ENCODE peak calls at places on chromosomes 11 and 22, in four cellular contexts. One of them, this sample, is unnamed.

GRCh38 chr11:3989891-3990290 is 104.7 kb upstream of the RRM1 start:
- DNase-seq in NCI-H774: no peak
- DNase-seq in posterior vena cava: no peak
- DNase-seq in skeletal muscle cell: no peak
- DNase-seq in this sample: no peak

GRCh38 chr11:107705027-107705426 is 6.8 kb downstream of the SLN start:
- DNase-seq in NCI-H774: no peak
- DNase-seq in posterior vena cava: no peak
- DNase-seq in skeletal muscle cell: peak; percentile 88
- DNase-seq in this sample: peak; percentile 99

GRCh38 chr11:102829671-102830070 is 13.7 kb downstream of the MMP3 start:
- DNase-seq in NCI-H774: no peak
- DNase-seq in posterior vena cava: no peak
- DNase-seq in skeletal muscle cell: no peak
- DNase-seq in this sample: no peak

GRCh38 chr11:83521647-83522596 is 235.8 kb upstream of the CCDC90B start:
- DNase-seq in NCI-H774: peak; percentile 7
- DNase-seq in posterior vena cava: no peak
- DNase-seq in skeletal muscle cell: no peak
- DNase-seq in this sample: peak; percentile 10

GRCh38 chr11:17076517-17077239 is 789 bp downstream of the RPS13 start:
- DNase-seq in NCI-H774: no peak
- DNase-seq in posterior vena cava: no peak
- DNase-seq in skeletal muscle cell: no peak
- DNase-seq in this sample: peak; percentile 2

GRCh38 chr22:20981787-20982562 is at the start of gene LZTR1:
- DNase-seq in NCI-H774: peak; percentile 35
- DNase-seq in posterior vena cava: peak; percentile 96
- DNase-seq in skeletal muscle cell: peak; percentile 54
- DNase-seq in this sample: peak; percentile 63

GRCh38 chr22:46674367-46674781 is 54.2 kb downstream of the GRAMD4 start:
- DNase-seq in NCI-H774: no peak
- DNase-seq in posterior vena cava: peak; percentile 92
- DNase-seq in skeletal muscle cell: no peak
- DNase-seq in this sample: no peak

GRCh38 chr11:102313225-102313940 is 3.9 kb upstream of the BIRC3 start:
- DNase-seq in NCI-H774: peak; percentile 46
- DNase-seq in posterior vena cava: no peak
- DNase-seq in skeletal muscle cell: no peak
- DNase-seq in this sample: no peak

GRCh38 chr11:69950120-69950519 is 128.0 kb upstream of the ANO1 start:
- DNase-seq in NCI-H774: no peak
- DNase-seq in posterior vena cava: peak; percentile 60
- DNase-seq in skeletal muscle cell: no peak
- DNase-seq in this sample: no peak

GRCh38 chr22:25383278-25383820 is 163.9 kb downstream of the CRYBB2 start:
- DNase-seq in NCI-H774: no peak
- DNase-seq in posterior vena cava: no peak
- DNase-seq in skeletal muscle cell: no peak
- DNase-seq in this sample: no peak

GRCh38 chr11:86632499-86633269 is 39.7 kb downstream of the ME3 start:
- DNase-seq in NCI-H774: no peak
- DNase-seq in posterior vena cava: peak; percentile 83
- DNase-seq in skeletal muscle cell: peak; percentile 96
- DNase-seq in this sample: peak; percentile 96

GRCh38 chr11:124717786-124718634 is 21.7 kb upstream of the NRGN start:
- DNase-seq in NCI-H774: no peak
- DNase-seq in posterior vena cava: peak; percentile 79
- DNase-seq in skeletal muscle cell: no peak
- DNase-seq in this sample: peak; percentile 34

GRCh38 chr11:126613272-126613671 is 257.8 kb downstream of the ST3GAL4 start:
- DNase-seq in NCI-H774: no peak
- DNase-seq in posterior vena cava: no peak
- DNase-seq in skeletal muscle cell: no peak
- DNase-seq in this sample: no peak

GRCh38 chr22:44972363-44973083 is 37.3 kb downstream of the PHF21B start:
- DNase-seq in NCI-H774: no peak
- DNase-seq in posterior vena cava: no peak
- DNase-seq in skeletal muscle cell: no peak
- DNase-seq in this sample: no peak

GRCh38 chr11:62558669-62559068 is 12.1 kb upstream of the AHNAK start:
- DNase-seq in NCI-H774: no peak
- DNase-seq in posterior vena cava: no peak
- DNase-seq in skeletal muscle cell: no peak
- DNase-seq in this sample: no peak

GRCh38 chr22:25125693-25126357 is 73.8 kb upstream of the CRYBB3 start:
- DNase-seq in NCI-H774: peak; percentile 15
- DNase-seq in posterior vena cava: no peak
- DNase-seq in skeletal muscle cell: no peak
- DNase-seq in this sample: no peak

GRCh38 chr11:126147268-126148111 is 64.0 kb downstream of the RPUSD4 start:
- DNase-seq in NCI-H774: peak; percentile 19
- DNase-seq in posterior vena cava: no peak
- DNase-seq in skeletal muscle cell: no peak
- DNase-seq in this sample: peak; percentile 61